ENCODE peak calls at places on chromosomes 11 and 22, in seven cellular contexts. X is IMR-90, J is mesenchymal stem cell, A is neuronal stem cell, N is mesendoderm, B is H9, G is trophoblast cell. U is an unnamed sample.

GRCh38 chr11:61023086-61024035 is 51.9 kb downstream of the CD6 start:
- DNase-seq in X (no peak), J (no peak), A (no peak), N (no peak), B (no peak), G (no peak), U (no peak)

GRCh38 chr11:20880094-20880493 is 210.7 kb downstream of the NELL1 start:
- DNase-seq in X (no peak), J (no peak), A (no peak), N (no peak), B (no peak), G (no peak), U (no peak)

GRCh38 chr22:30806391-30806861 is 111.8 kb downstream of the OSBP2 start:
- DNase-seq in X (peak; percentile 67), J (peak; percentile 14), A (no peak), N (peak; percentile 85), B (peak; percentile 76), G (no peak), U (peak; percentile 52)

GRCh38 chr11:86274503-86274902 is 27.5 kb upstream of the HIKESHI start:
- DNase-seq in X (no peak), J (no peak), A (no peak), N (peak; percentile 80), B (peak; percentile 67), G (no peak), U (no peak)

GRCh38 chr11:284081-285020 is 4.6 kb upstream of the PGGHG start:
- DNase-seq in X (no peak), J (no peak), A (no peak), N (no peak), B (peak; percentile 34), G (no peak), U (peak; percentile 45)

GRCh38 chr22:30832407-30832987 is 136.1 kb downstream of the MORC2 start:
- DNase-seq in X (no peak), J (no peak), A (no peak), N (no peak), B (no peak), G (no peak), U (peak; percentile 39)

GRCh38 chr11:64036081-64037026 is 623 bp downstream of the FLRT1 start:
- DNase-seq in X (peak; percentile 35), J (peak; percentile 54), A (no peak), N (no peak), B (no peak), G (no peak), U (no peak)

GRCh38 chr22:45868586-45869443 is 108.1 kb downstream of the WNT7B start:
- DNase-seq in X (no peak), J (no peak), A (no peak), N (no peak), B (no peak), G (no peak), U (no peak)

GRCh38 chr22:37229012-37229804 is 14.9 kb downstream of the RAC2 start:
- DNase-seq in X (peak; percentile 87), J (peak; percentile 87), A (no peak), N (no peak), B (no peak), G (no peak), U (no peak)

GRCh38 chr11:3627291-3627690 is 14.5 kb downstream of the ART5 start:
- DNase-seq in X (peak; percentile 81), J (peak; percentile 81), A (no peak), N (peak; percentile 35), B (no peak), G (no peak), U (no peak)

GRCh38 chr11:127943763-127944162 is 643.6 kb downstream of the ETS1 start:
- DNase-seq in X (no peak), J (no peak), A (no peak), N (no peak), B (no peak), G (no peak), U (no peak)

GRCh38 chr22:22215659-22216449 is 28.7 kb upstream of the VPREB1 start:
- DNase-seq in X (no peak), J (no peak), A (no peak), N (no peak), B (no peak), G (no peak), U (no peak)

GRCh38 chr11:77038825-77039326 is 4.7 kb downstream of the B3GNT6 start:
- DNase-seq in X (no peak), J (no peak), A (no peak), N (no peak), B (no peak), G (no peak), U (no peak)

GRCh38 chr22:24507742-24508141 is 12.6 kb downstream of the UPB1 start:
- DNase-seq in X (no peak), J (no peak), A (no peak), N (no peak), B (peak; percentile 90), G (no peak), U (peak; percentile 58)

GRCh38 chr11:78201096-78201495 is 12.4 kb downstream of the USP35 start:
- DNase-seq in X (no peak), J (no peak), A (no peak), N (no peak), B (no peak), G (no peak), U (no peak)

GRCh38 chr11:61390161-61390560 is 2.2 kb upstream of the TMEM216 start:
- DNase-seq in X (peak; percentile 24), J (peak; percentile 22), A (no peak), N (no peak), B (no peak), G (no peak), U (no peak)

GRCh38 chr22:21102659-21103267 is 57.0 kb downstream of the LRRC74B start:
- DNase-seq in X (peak; percentile 37), J (peak; percentile 69), A (peak; percentile 81), N (peak; percentile 97), B (peak; percentile 95), G (peak; percentile 56), U (peak; percentile 80)

GRCh38 chr11:33000181-33000580 is 15.5 kb upstream of the DEPDC7 start:
- DNase-seq in X (peak; percentile 89), J (peak; percentile 78), A (no peak), N (no peak), B (no peak), G (peak; percentile 48), U (no peak)

GRCh38 chr11:30342736-30343166 is 19.8 kb downstream of the ARL14EP start:
- DNase-seq in X (no peak), J (no peak), A (no peak), N (no peak), B (no peak), G (no peak), U (no peak)

GRCh38 chr22:19862616-19863246 is 8.1 kb upstream of the GNB1L start:
- DNase-seq in X (no peak), J (no peak), A (no peak), N (no peak), B (no peak), G (no peak), U (no peak)

GRCh38 chr11:88484873-88485621 is 147.5 kb upstream of the CTSC start:
- DNase-seq in X (peak; percentile 23), J (peak; percentile 36), A (no peak), N (peak; percentile 82), B (peak; percentile 68), G (peak; percentile 51), U (peak; percentile 63)

GRCh38 chr11:12330491-12331231 is 46.7 kb upstream of the PARVA start:
- DNase-seq in X (peak; percentile 7), J (peak; percentile 11), A (peak; percentile 57), N (peak; percentile 36), B (peak; percentile 43), G (no peak), U (no peak)

GRCh38 chr11:111910637-111911562 is 670 bp downstream of the CRYAB start:
- DNase-seq in X (no peak), J (no peak), A (no peak), N (no peak), B (no peak), G (no peak), U (no peak)

GRCh38 chr22:29879738-29880137 is 3.2 kb upstream of the MTMR3 start:
- DNase-seq in X (no peak), J (no peak), A (no peak), N (peak; percentile 59), B (no peak), G (no peak), U (no peak)

GRCh38 chr11:123085497-123085896 is 23.6 kb upstream of the HSPA8 start:
- DNase-seq in X (no peak), J (no peak), A (no peak), N (no peak), B (no peak), G (no peak), U (no peak)
- H3K79me1 ChIP-seq in X (peaks cover 22% of the 10 kb centered on the region), J (peaks cover 2% of the 10 kb centered on the region), A (no peaks in the 10 kb centered on the region), N (no peaks in the 10 kb centered on the region), B (no peaks in the 10 kb centered on the region), G (no peaks in the 10 kb centered on the region), U (no peaks in the 10 kb centered on the region)

GRCh38 chr11:121958978-121959340 is 157.1 kb downstream of the BLID start:
- DNase-seq in X (peak; percentile 21), J (no peak), A (no peak), N (no peak), B (no peak), G (no peak), U (no peak)
- H3K79me1 ChIP-seq in X (no peaks in the 10 kb centered on the region), J (no peaks in the 10 kb centered on the region), A (no peaks in the 10 kb centered on the region), N (no peaks in the 10 kb centered on the region), B (no peaks in the 10 kb centered on the region), G (no peaks in the 10 kb centered on the region), U (no peaks in the 10 kb centered on the region)

DNA sequence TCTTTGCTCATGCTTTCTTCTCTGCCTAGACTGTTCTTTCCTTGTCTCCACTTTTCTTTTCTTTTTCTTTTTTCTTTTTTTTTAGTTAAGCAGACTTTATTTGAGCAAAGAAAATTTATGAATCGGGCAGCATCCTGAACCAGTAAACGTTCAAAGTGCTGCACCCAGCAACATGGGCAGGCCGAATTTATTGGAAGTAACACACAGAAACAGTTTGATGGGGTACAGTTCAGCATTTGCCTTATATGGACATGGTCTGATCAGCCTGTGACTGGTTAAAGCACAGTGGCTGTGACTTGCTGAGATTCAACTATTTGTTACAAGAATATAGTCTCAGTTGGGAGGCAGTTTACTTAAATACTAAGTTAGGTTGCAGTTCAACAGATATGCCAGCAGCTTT is 16.0 kb downstream of the CD3E start:
- DNase-seq in X (no peak), J (no peak), A (no peak), N (no peak), B (no peak), G (no peak), U (no peak)
- H3K79me1 ChIP-seq in X (no peaks in the 10 kb centered on the region), J (no peaks in the 10 kb centered on the region), A (no peaks in the 10 kb centered on the region), N (no peaks in the 10 kb centered on the region), B (no peaks in the 10 kb centered on the region), G (no peaks in the 10 kb centered on the region), U (no peaks in the 10 kb centered on the region)

GRCh38 chr22:43255299-43255698 is 68.4 kb upstream of the TTLL12 start:
- DNase-seq in X (no peak), J (no peak), A (no peak), N (no peak), B (no peak), G (no peak), U (no peak)
- H3K79me1 ChIP-seq in X (no peaks in the 10 kb centered on the region), J (no peaks in the 10 kb centered on the region), A (no peaks in the 10 kb centered on the region), N (no peaks in the 10 kb centered on the region), B (no peaks in the 10 kb centered on the region), G (no peaks in the 10 kb centered on the region), U (no peaks in the 10 kb centered on the region)

DNA sequence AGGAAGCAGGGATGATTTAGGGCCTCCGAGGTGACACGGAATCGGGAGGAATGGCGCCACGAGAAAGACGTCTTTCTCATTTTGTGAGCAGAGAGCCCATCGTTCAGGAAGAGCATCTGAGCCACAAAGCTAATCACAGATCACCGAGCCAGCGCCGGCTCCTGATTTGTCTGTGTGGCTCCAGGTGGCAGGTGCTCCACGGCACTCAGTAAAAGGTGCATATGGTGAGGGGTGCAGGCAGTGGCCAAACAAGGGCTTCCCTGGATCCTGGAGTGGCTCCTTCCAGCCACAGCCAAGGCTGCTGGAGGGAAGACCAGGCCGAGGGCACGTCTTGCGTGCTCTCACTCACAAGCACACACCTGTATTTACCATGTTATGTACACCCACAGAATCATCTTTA is 19.4 kb downstream of the KRTAP5-5 start:
- DNase-seq in X (no peak), J (no peak), A (no peak), N (no peak), B (no peak), G (no peak), U (no peak)
- H3K79me1 ChIP-seq in X (no peaks in the 10 kb centered on the region), J (no peaks in the 10 kb centered on the region), A (no peaks in the 10 kb centered on the region), N (no peaks in the 10 kb centered on the region), B (no peaks in the 10 kb centered on the region), G (no peaks in the 10 kb centered on the region), U (no peaks in the 10 kb centered on the region)